ENCODE peak calls at places on chromosome 1, in four cellular contexts. D, E, Q and O are unnamed samples.

GRCh38 chr1:4693891-4694290 is 39.5 kb downstream of the AJAP1 start:
- DNase-seq in D (no peak), E (no peak), Q (no peak), O (no peak)

GRCh38 chr1:177355575-177355974 is 184.8 kb downstream of the BRINP2 start:
- DNase-seq in E (peak), D (no peak), Q (no peak), O (peak)

GRCh38 chr1:89887270-89887669 is 66.4 kb downstream of the LRRC8D start:
- DNase-seq in E (no peak), D (no peak), Q (no peak), O (no peak)

GRCh38 chr1:231871471-231871870 is 244.9 kb downstream of the DISC1 start:
- DNase-seq in D (no peak), Q (no peak), E (no peak), O (no peak)

GRCh38 chr1:227072991-227073390 is 132.9 kb downstream of the COQ8A start:
- DNase-seq in D (no peak), Q (no peak), E (no peak), O (no peak)

GRCh38 chr1:3553166-3553939 is 58.0 kb downstream of the MEGF6 start:
- DNase-seq in D (no peak), Q (no peak), E (no peak), O (no peak)

GRCh38 chr1:97996880-97997279 is 76.0 kb upstream of the DPYD start:
- DNase-seq in D (no peak), Q (no peak), E (no peak), O (no peak)

GRCh38 chr1:153262462-153263157 is 3.1 kb downstream of the LORICRIN start:
- DNase-seq in D (no peak), E (no peak), Q (no peak), O (no peak)

GRCh38 chr1:158310623-158311022 is 20.7 kb downstream of the CD1B start:
- DNase-seq in Q (no peak), E (no peak), D (no peak), O (no peak)

GRCh38 chr1:4603317-4604110 is 50.9 kb upstream of the AJAP1 start:
- DNase-seq in D (no peak), E (no peak), Q (no peak), O (no peak)